ENCODE peak calls at places on chromosomes 6 and 20, in nine cellular contexts. One of them, this sample, is unnamed.

GRCh38 chr6:167652701-167653095 is 174.0 kb upstream of the AFDN start:
- DNase-seq in stimulated activated CD8-positive, alpha-beta memory T cell treated with anti-CD3 and anti-CD28 coated beads, Interleukin-7, amount 100 ng/mL, for 4 hours: no peak
- DNase-seq in amniotic epithelial cell: no peak
- DNase-seq in right atrium auricular region: no peak
- DNase-seq in osteoblast: no peak
- DNase-seq in fibroblast of lung: no peak
- DNase-seq in fibroblast of pulmonary artery: no peak
- DNase-seq in NCI-H345: no peak
- DNase-seq in activated CD4-positive, alpha-beta memory T cell treated with anti-CD3 and anti-CD28 coated beads, Interleukin-2, amount 10 ng/mL, durations not matched to agents 7 days and 5 days: no peak
- DNase-seq in this sample: no peak

GRCh38 chr20:57306747-57307146 is 22.9 kb upstream of the SPO11 start:
- DNase-seq in osteoblast: no peak
- DNase-seq in right atrium auricular region: no peak
- DNase-seq in activated CD4-positive, alpha-beta memory T cell treated with anti-CD3 and anti-CD28 coated beads, Interleukin-2, amount 10 ng/mL, durations not matched to agents 7 days and 5 days: no peak
- DNase-seq in amniotic epithelial cell: no peak
- DNase-seq in fibroblast of lung: no peak
- DNase-seq in fibroblast of pulmonary artery: no peak
- DNase-seq in NCI-H345: no peak
- DNase-seq in stimulated activated CD8-positive, alpha-beta memory T cell treated with anti-CD3 and anti-CD28 coated beads, Interleukin-7, amount 100 ng/mL, for 4 hours: no peak
- DNase-seq in this sample: no peak

GRCh38 chr6:163294734-163295133 is 119.8 kb upstream of the QKI start:
- DNase-seq in osteoblast: no peak
- DNase-seq in right atrium auricular region: no peak
- DNase-seq in amniotic epithelial cell: no peak
- DNase-seq in stimulated activated CD8-positive, alpha-beta memory T cell treated with anti-CD3 and anti-CD28 coated beads, Interleukin-7, amount 100 ng/mL, for 4 hours: no peak
- DNase-seq in fibroblast of pulmonary artery: no peak
- DNase-seq in activated CD4-positive, alpha-beta memory T cell treated with anti-CD3 and anti-CD28 coated beads, Interleukin-2, amount 10 ng/mL, durations not matched to agents 7 days and 5 days: no peak
- DNase-seq in NCI-H345: no peak
- DNase-seq in fibroblast of lung: no peak
- DNase-seq in this sample: no peak

GRCh38 chr20:43963872-43964791 is 49.5 kb downstream of the TOX2 start:
- DNase-seq in NCI-H345: peak; percentile 17
- DNase-seq in fibroblast of pulmonary artery: peak; percentile 82
- DNase-seq in stimulated activated CD8-positive, alpha-beta memory T cell treated with anti-CD3 and anti-CD28 coated beads, Interleukin-7, amount 100 ng/mL, for 4 hours: no peak
- DNase-seq in amniotic epithelial cell: peak; percentile 75
- DNase-seq in osteoblast: peak; percentile 92
- DNase-seq in fibroblast of lung: peak; percentile 79
- DNase-seq in right atrium auricular region: peak; percentile 61
- DNase-seq in activated CD4-positive, alpha-beta memory T cell treated with anti-CD3 and anti-CD28 coated beads, Interleukin-2, amount 10 ng/mL, durations not matched to agents 7 days and 5 days: peak; percentile 26
- DNase-seq in this sample: peak; percentile 42

GRCh38 chr6:31620586-31621319 is at the start of gene PRRC2A:
- DNase-seq in fibroblast of pulmonary artery: peak; percentile 61
- DNase-seq in activated CD4-positive, alpha-beta memory T cell treated with anti-CD3 and anti-CD28 coated beads, Interleukin-2, amount 10 ng/mL, durations not matched to agents 7 days and 5 days: no peak
- DNase-seq in right atrium auricular region: no peak
- DNase-seq in NCI-H345: peak; percentile 87
- DNase-seq in osteoblast: peak; percentile 98
- DNase-seq in stimulated activated CD8-positive, alpha-beta memory T cell treated with anti-CD3 and anti-CD28 coated beads, Interleukin-7, amount 100 ng/mL, for 4 hours: no peak
- DNase-seq in fibroblast of lung: peak; percentile 68
- DNase-seq in amniotic epithelial cell: no peak
- DNase-seq in this sample: peak; percentile 83

GRCh38 chr6:42260424-42260888 is 42.8 kb upstream of the MRPS10 start:
- DNase-seq in stimulated activated CD8-positive, alpha-beta memory T cell treated with anti-CD3 and anti-CD28 coated beads, Interleukin-7, amount 100 ng/mL, for 4 hours: no peak
- DNase-seq in NCI-H345: peak; percentile 75
- DNase-seq in right atrium auricular region: no peak
- DNase-seq in fibroblast of pulmonary artery: no peak
- DNase-seq in amniotic epithelial cell: peak; percentile 11
- DNase-seq in fibroblast of lung: no peak
- DNase-seq in osteoblast: peak; percentile 73
- DNase-seq in activated CD4-positive, alpha-beta memory T cell treated with anti-CD3 and anti-CD28 coated beads, Interleukin-2, amount 10 ng/mL, durations not matched to agents 7 days and 5 days: no peak
- DNase-seq in this sample: no peak

GRCh38 chr6:136405410-136406029 is 115.9 kb upstream of the BCLAF1 start:
- DNase-seq in osteoblast: no peak
- DNase-seq in stimulated activated CD8-positive, alpha-beta memory T cell treated with anti-CD3 and anti-CD28 coated beads, Interleukin-7, amount 100 ng/mL, for 4 hours: no peak
- DNase-seq in right atrium auricular region: no peak
- DNase-seq in fibroblast of lung: peak; percentile 27
- DNase-seq in amniotic epithelial cell: peak; percentile 35
- DNase-seq in activated CD4-positive, alpha-beta memory T cell treated with anti-CD3 and anti-CD28 coated beads, Interleukin-2, amount 10 ng/mL, durations not matched to agents 7 days and 5 days: no peak
- DNase-seq in NCI-H345: no peak
- DNase-seq in fibroblast of pulmonary artery: peak; percentile 30
- DNase-seq in this sample: no peak

GRCh38 chr20:2470051-2470431 is 548 bp downstream of the SNRPB start:
- DNase-seq in NCI-H345: peak; percentile 37
- DNase-seq in osteoblast: peak; percentile 92
- DNase-seq in activated CD4-positive, alpha-beta memory T cell treated with anti-CD3 and anti-CD28 coated beads, Interleukin-2, amount 10 ng/mL, durations not matched to agents 7 days and 5 days: peak; percentile 68
- DNase-seq in right atrium auricular region: no peak
- DNase-seq in stimulated activated CD8-positive, alpha-beta memory T cell treated with anti-CD3 and anti-CD28 coated beads, Interleukin-7, amount 100 ng/mL, for 4 hours: peak; percentile 51
- DNase-seq in fibroblast of pulmonary artery: peak; percentile 49
- DNase-seq in fibroblast of lung: peak; percentile 46
- DNase-seq in amniotic epithelial cell: peak; percentile 59
- DNase-seq in this sample: peak; percentile 77

GRCh38 chr6:48813821-48814220 is 649.2 kb downstream of the MMUT start:
- DNase-seq in NCI-H345: no peak
- DNase-seq in osteoblast: no peak
- DNase-seq in fibroblast of pulmonary artery: peak; percentile 81
- DNase-seq in stimulated activated CD8-positive, alpha-beta memory T cell treated with anti-CD3 and anti-CD28 coated beads, Interleukin-7, amount 100 ng/mL, for 4 hours: no peak
- DNase-seq in fibroblast of lung: peak; percentile 80
- DNase-seq in amniotic epithelial cell: peak; percentile 55
- DNase-seq in activated CD4-positive, alpha-beta memory T cell treated with anti-CD3 and anti-CD28 coated beads, Interleukin-2, amount 10 ng/mL, durations not matched to agents 7 days and 5 days: no peak
- DNase-seq in right atrium auricular region: no peak
- DNase-seq in this sample: no peak

GRCh38 chr20:768426-768978 is at the start of gene SLC52A3:
- DNase-seq in NCI-H345: no peak
- DNase-seq in activated CD4-positive, alpha-beta memory T cell treated with anti-CD3 and anti-CD28 coated beads, Interleukin-2, amount 10 ng/mL, durations not matched to agents 7 days and 5 days: no peak
- DNase-seq in amniotic epithelial cell: no peak
- DNase-seq in fibroblast of lung: no peak
- DNase-seq in stimulated activated CD8-positive, alpha-beta memory T cell treated with anti-CD3 and anti-CD28 coated beads, Interleukin-7, amount 100 ng/mL, for 4 hours: no peak
- DNase-seq in osteoblast: no peak
- DNase-seq in right atrium auricular region: no peak
- DNase-seq in fibroblast of pulmonary artery: no peak
- DNase-seq in this sample: no peak

GRCh38 chr6:63441266-63441956 is 121.6 kb upstream of the LGSN start:
- DNase-seq in fibroblast of lung: no peak
- DNase-seq in right atrium auricular region: no peak
- DNase-seq in amniotic epithelial cell: no peak
- DNase-seq in fibroblast of pulmonary artery: no peak
- DNase-seq in NCI-H345: peak; percentile 89
- DNase-seq in osteoblast: no peak
- DNase-seq in stimulated activated CD8-positive, alpha-beta memory T cell treated with anti-CD3 and anti-CD28 coated beads, Interleukin-7, amount 100 ng/mL, for 4 hours: no peak
- DNase-seq in activated CD4-positive, alpha-beta memory T cell treated with anti-CD3 and anti-CD28 coated beads, Interleukin-2, amount 10 ng/mL, durations not matched to agents 7 days and 5 days: no peak
- DNase-seq in this sample: peak; percentile 27

GRCh38 chr6:50718566-50718965 is 5.2 kb downstream of the TFAP2D start:
- DNase-seq in activated CD4-positive, alpha-beta memory T cell treated with anti-CD3 and anti-CD28 coated beads, Interleukin-2, amount 10 ng/mL, durations not matched to agents 7 days and 5 days: no peak
- DNase-seq in NCI-H345: no peak
- DNase-seq in fibroblast of pulmonary artery: no peak
- DNase-seq in amniotic epithelial cell: no peak
- DNase-seq in fibroblast of lung: no peak
- DNase-seq in right atrium auricular region: no peak
- DNase-seq in stimulated activated CD8-positive, alpha-beta memory T cell treated with anti-CD3 and anti-CD28 coated beads, Interleukin-7, amount 100 ng/mL, for 4 hours: no peak
- DNase-seq in osteoblast: no peak
- DNase-seq in this sample: no peak

This sample was measured in activated CD8-positive, alpha-beta T cell treated with anti-CD3 and anti-CD28 coated beads, Interleukin-2, amount 10 ng/mL, durations not matched to agents 7 days and 5 days.